ENCODE peak calls at places on chromosomes 12 and 14, in ten cellular contexts. Z, J, O, U, G, V, A, X, N and L are unnamed samples. For H3K4me1, the result is how much of the 10 kb centered on the place peaks cover.

GRCh38 chr12:3381059-3382047 is 109.7 kb upstream of the PRMT8 start:
- DNase-seq in Z (peak), J (no peak), O (no peak), U (no peak), G (no peak), V (no peak), A (no peak), X (no peak), N (no peak), L (no peak)

GRCh38 chr14:74203546-74203945 is 35.7 kb upstream of the VSX2 start:
- DNase-seq in Z (no peak), J (no peak), O (no peak), U (no peak), G (no peak), V (no peak), A (no peak), X (peak), N (no peak), L (no peak)

GRCh38 chr12:131613678-131614077 is 97.2 kb upstream of the SFSWAP start:
- DNase-seq in Z (no peak), J (no peak), O (no peak), U (no peak), G (no peak), V (no peak), A (no peak), X (no peak), N (no peak), L (no peak)

GRCh38 chr14:67541448-67542387 is 8.6 kb downstream of the PLEKHH1 start:
- DNase-seq in Z (no peak), J (peak), O (no peak), U (no peak), G (no peak), V (no peak), A (no peak), X (peak), N (peak), L (peak)

GRCh38 chr14:88477513-88478250 is 77.1 kb downstream of the PTPN21 start:
- DNase-seq in Z (peak), J (no peak), O (peak), U (no peak), G (no peak), V (no peak), A (no peak), X (no peak), N (no peak), L (no peak)

GRCh38 chr12:67419810-67420209 is 150.7 kb downstream of the CAND1 start:
- DNase-seq in Z (no peak), J (no peak), O (no peak), U (no peak), G (no peak), V (no peak), A (no peak), X (peak), N (no peak), L (no peak)

GRCh38 chr14:69484444-69485113 is at the start of gene PLEKHD1:
- DNase-seq in Z (peak), J (peak), O (no peak), U (peak), G (no peak), V (no peak), A (no peak), X (peak), N (no peak), L (no peak)

GRCh38 chr14:35416108-35416750 is 11.7 kb upstream of the NFKBIA start:
- DNase-seq in Z (no peak), J (no peak), O (no peak), U (no peak), G (peak), V (no peak), A (no peak), X (no peak), N (no peak), L (peak)

GRCh38 chr12:112961074-112961473 is 17.2 kb upstream of the OAS2 start:
- DNase-seq in Z (no peak), J (no peak), O (no peak), U (no peak), G (no peak), V (no peak), A (no peak), X (no peak), N (no peak), L (no peak)

GRCh38 chr14:89417469-89418225 is 614 bp upstream of the FOXN3 start:
- DNase-seq in Z (peak), J (peak), O (peak), U (peak), G (peak), V (peak), A (peak), X (peak), N (peak), L (peak)

GRCh38 chr12:18479266-18479665 is 217.9 kb downstream of the PIK3C2G start:
- DNase-seq in Z (no peak), J (no peak), O (no peak), U (no peak), G (no peak), V (no peak), A (no peak), X (no peak), N (peak), L (no peak)

GRCh38 chr12:67069451-67070306 is 199.5 kb upstream of the CAND1 start:
- DNase-seq in Z (peak), J (peak), O (no peak), U (no peak), G (peak), V (no peak), A (peak), X (peak), N (peak), L (no peak)

GRCh38 chr14:90717916-90718315 is 98.3 kb downstream of the TTC7B start:
- DNase-seq in Z (no peak), J (no peak), O (peak), U (no peak), G (no peak), V (no peak), A (no peak), X (no peak), N (no peak), L (no peak)

GRCh38 chr12:26113853-26114719 is 10.8 kb downstream of the BHLHE41 start:
- DNase-seq in Z (peak), J (peak), O (peak), U (peak), G (peak), V (peak), A (peak), X (peak), N (peak), L (peak)

GRCh38 chr14:24911324-24912095 is 138.4 kb downstream of the STXBP6 start:
- DNase-seq in Z (peak), J (peak), O (peak), U (no peak), G (no peak), V (no peak), A (no peak), X (no peak), N (peak), L (no peak)

GRCh38 chr12:57454566-57455373 is at the start of gene INHBE:
- DNase-seq in Z (peak), J (no peak), O (peak), U (no peak), G (no peak), V (no peak), A (no peak), X (peak), N (no peak), L (no peak)

GRCh38 chr12:124509676-124510300 is 57.6 kb downstream of the NCOR2 start:
- DNase-seq in Z (peak), J (peak), O (peak), U (no peak), G (no peak), V (no peak), A (peak), X (peak), N (no peak), L (no peak)

GRCh38 chr12:122090759-122091535 is 12.4 kb downstream of the MLXIP start:
- DNase-seq in Z (peak), J (peak), O (peak), U (no peak), G (no peak), V (no peak), A (peak), X (no peak), N (no peak), L (no peak)

GRCh38 chr12:79329933-79330332 is 360.8 kb downstream of the PAWR start:
- DNase-seq in Z (peak), J (no peak), O (peak), U (no peak), G (no peak), V (no peak), A (no peak), X (no peak), N (no peak), L (no peak)

GRCh38 chr12:96617178-96617577 is 127.8 kb downstream of the CFAP54 start:
- DNase-seq in Z (no peak), J (no peak), O (no peak), U (no peak), G (no peak), V (no peak), A (no peak), X (no peak), N (no peak), L (no peak)

GRCh38 chr12:56152132-56152755 is at the start of gene MYL6B:
- DNase-seq in Z (peak), J (peak), O (peak), U (peak), G (peak), V (peak), A (peak), X (peak), N (peak), L (peak)

GRCh38 chr14:68789002-68789797 is 3.7 kb downstream of the ZFP36L1 start:
- DNase-seq in Z (peak), J (peak), O (peak), U (no peak), G (peak), V (peak), A (peak), X (peak), N (peak), L (peak)

GRCh38 chr14:73238262-73238852 is 1.1 kb downstream of the PAPLN start:
- DNase-seq in Z (peak), J (no peak), O (peak), U (peak), G (no peak), V (no peak), A (no peak), X (peak), N (peak), L (no peak)

GRCh38 chr12:68259318-68259940 is 6.0 kb upstream of the IL22 start:
- DNase-seq in Z (peak), J (no peak), O (peak), U (no peak), G (no peak), V (no peak), A (no peak), X (no peak), N (no peak), L (no peak)

GRCh38 chr12:57166971-57167371 is 19.6 kb upstream of the LRP1-AS start:
- DNase-seq in Z (peak), J (no peak), O (peak), U (no peak), G (no peak), V (no peak), A (no peak), X (no peak), N (no peak), L (no peak)

GRCh38 chr14:96083667-96084320 is 44.6 kb downstream of the C14orf132 start:
- DNase-seq in Z (no peak), J (no peak), O (no peak), U (no peak), G (no peak), V (peak), A (no peak), X (no peak), N (no peak), L (no peak)

GRCh38 chr14:89096946-89097345 is 272.5 kb downstream of the TTC8 start:
- DNase-seq in Z (no peak), J (no peak), O (no peak), U (no peak), G (no peak), V (no peak), A (no peak), X (no peak), N (no peak), L (no peak)

GRCh38 chr14:61257469-61258057 is 23.6 kb downstream of the TMEM30B start:
- DNase-seq in Z (no peak), J (no peak), O (no peak), U (no peak), G (no peak), V (no peak), A (no peak), X (no peak), N (no peak), L (no peak)

GRCh38 chr12:3491938-3492867 is 1.2 kb downstream of the PRMT8 start:
- DNase-seq in Z (peak), J (peak), O (peak), U (no peak), G (peak), V (peak), A (peak), X (peak), N (no peak), L (peak)

GRCh38 chr12:54383041-54383609 is 1.4 kb downstream of the ZNF385A start:
- DNase-seq in Z (peak), J (peak), O (peak), U (no peak), G (no peak), V (no peak), A (no peak), X (no peak), N (no peak), L (no peak)

GRCh38 chr14:101374373-101375338 is 186.6 kb upstream of the DIO3 start:
- DNase-seq in Z (no peak), J (no peak), O (no peak), U (no peak), G (no peak), V (no peak), A (no peak), X (no peak), N (no peak), L (no peak)

GRCh38 chr12:49961993-49962764 is 507 bp downstream of the AQP5 start:
- DNase-seq in Z (no peak), J (no peak), O (no peak), U (no peak), G (no peak), V (no peak), A (no peak), X (peak), N (no peak), L (no peak)

GRCh38 chr12:68497702-68498101 is 113.0 kb upstream of the RAP1B start:
- DNase-seq in Z (peak), J (no peak), O (peak), U (peak), G (no peak), V (no peak), A (no peak), X (no peak), N (peak), L (no peak)

GRCh38 chr12:116060765-116061164 is 216.7 kb downstream of the MED13L start:
- DNase-seq in Z (peak), J (no peak), O (peak), U (no peak), G (peak), V (no peak), A (no peak), X (no peak), N (peak), L (no peak)

GRCh38 chr12:27123642-27124041 is 41.3 kb upstream of the C12orf71 start:
- DNase-seq in Z (peak), J (no peak), O (no peak), U (no peak), G (no peak), V (no peak), A (no peak), X (peak), N (peak), L (no peak)

GRCh38 chr12:6548556-6549378 is 7.1 kb downstream of the IFFO1 start:
- DNase-seq in Z (peak), J (peak), O (peak), U (no peak), G (no peak), V (no peak), A (no peak), X (no peak), N (no peak), L (no peak)

GRCh38 chr12:75657866-75658265 is 146.5 kb upstream of the KRR1 start:
- DNase-seq in Z (peak), J (no peak), O (no peak), U (no peak), G (no peak), V (no peak), A (no peak), X (no peak), N (no peak), L (no peak)
- H3K27ac ChIP-seq in Z (peak), J (no peak), O (peak), U (peak), G (no peak), V (no peak), A (peak), X (no peak), N (no peak), L (no peak)

DNA sequence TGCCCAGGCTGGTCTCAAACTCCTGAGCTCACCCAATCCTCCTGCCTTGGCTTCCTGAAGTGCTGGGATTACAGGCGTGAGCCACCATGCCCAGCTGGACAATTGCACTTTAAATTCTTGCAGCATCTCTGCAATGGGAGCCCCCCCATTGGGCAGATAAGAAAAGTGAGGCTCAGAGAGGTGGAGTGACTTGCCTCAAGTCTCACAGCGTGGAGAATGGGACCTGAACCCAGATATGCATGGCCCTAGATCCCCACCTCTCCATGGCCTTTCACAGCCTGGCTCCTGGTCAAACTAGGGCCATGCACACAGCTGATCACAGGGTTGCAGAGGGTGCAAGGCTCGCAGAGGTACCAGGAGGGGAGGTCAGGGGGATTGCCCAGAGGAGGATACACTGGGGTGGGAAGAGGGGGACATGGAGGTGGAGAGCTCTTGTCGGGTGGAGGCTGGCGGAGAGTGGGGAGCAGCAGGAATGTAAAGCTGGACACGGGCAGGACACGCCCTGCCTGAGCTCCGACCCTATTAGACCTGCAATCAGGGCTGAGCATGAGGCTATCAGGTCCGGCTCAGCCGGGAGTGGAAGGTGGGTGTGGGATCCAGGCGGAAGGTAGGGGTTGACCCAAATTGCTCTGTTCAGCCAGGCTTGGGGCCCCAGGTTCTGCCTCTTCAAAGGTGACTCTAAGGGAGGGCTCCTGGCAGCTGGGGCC is 6.9 kb downstream of the EXOC3L4 start:
- DNase-seq in Z (no peak), J (no peak), O (no peak), U (no peak), G (no peak), V (no peak), A (no peak), X (no peak), N (no peak), L (no peak)
- H3K4me1 ChIP-seq in Z (under half), J (under half), O (under half), U (under half), G (under half), V (under half), A (under half), X (under half), N (under half), L (under half)

GRCh38 chr12:20426191-20426590 is 57.9 kb downstream of the PDE3A start:
- DNase-seq in Z (peak), J (no peak), O (no peak), U (no peak), G (no peak), V (no peak), A (peak), X (no peak), N (no peak), L (no peak)
- H3K4me3 ChIP-seq in Z (peak), J (no peak), O (no peak), U (no peak), G (no peak), V (no peak), A (no peak), X (no peak), N (no peak), L (no peak)

GRCh38 chr14:103451401-103451800 is 66.2 kb downstream of the MARK3 start:
- DNase-seq in Z (no peak), J (no peak), O (no peak), U (no peak), G (no peak), V (no peak), A (no peak), X (no peak), N (no peak), L (no peak)

GRCh38 chr14:103449762-103450161 is 64.5 kb downstream of the MARK3 start:
- DNase-seq in Z (no peak), J (no peak), O (no peak), U (no peak), G (no peak), V (no peak), A (no peak), X (no peak), N (no peak), L (no peak)

GRCh38 chr14:103453791-103454190 is 68.6 kb downstream of the MARK3 start:
- DNase-seq in Z (no peak), J (no peak), O (no peak), U (no peak), G (no peak), V (no peak), A (no peak), X (no peak), N (no peak), L (no peak)

GRCh38 chr14:103448097-103448496 is 62.9 kb downstream of the MARK3 start:
- DNase-seq in Z (no peak), J (no peak), O (peak), U (no peak), G (no peak), V (no peak), A (no peak), X (no peak), N (no peak), L (no peak)

GRCh38 chr14:103450423-103450822 is 65.2 kb downstream of the MARK3 start:
- DNase-seq in Z (peak), J (no peak), O (no peak), U (no peak), G (no peak), V (no peak), A (no peak), X (no peak), N (no peak), L (no peak)
- H3K27ac ChIP-seq in Z (peak), J (no peak), O (no peak), U (no peak), G (no peak), V (no peak), A (no peak), X (no peak), N (no peak), L (no peak)